ENCODE peak calls at places on chromosome 1, in seven cellular contexts. P is effector memory CD8-positive, alpha-beta T cell; S is stimulated activated CD4-positive, alpha-beta T cell treated with anti-CD3 and anti-CD28 coated beads, TNF-alpha, amount 100 ng/mL, for 1 hour; E is germinal center; W is left ventricle myocardium inferior; G is HAP-1; X is amniotic stem cell. B is an unnamed sample.

GRCh38 chr1:244207935-244208244 is 156.8 kb downstream of the ZBTB18 start:
- DNase-seq in P (no peak), E (no peak), W (no peak), G (no peak), S (no peak), X (no peak), B (no peak)

GRCh38 chr1:35587736-35588135 is 14.6 kb downstream of the TFAP2E start:
- DNase-seq in G (no peak), P (no peak), X (no peak), W (no peak), E (no peak), S (no peak), B (no peak)

GRCh38 chr1:203677771-203678170 is 51.1 kb downstream of the ATP2B4 start:
- DNase-seq in G (no peak), P (no peak), W (peak), E (no peak), X (no peak), S (no peak), B (no peak)

GRCh38 chr1:1293618-1294249 is 13.5 kb downstream of the SCNN1D start:
- DNase-seq in E (no peak), P (no peak), W (no peak), X (no peak), G (no peak), S (no peak), B (no peak)

GRCh38 chr1:38701088-38701487 is 158.5 kb downstream of the RRAGC start:
- DNase-seq in S (no peak), E (no peak), P (no peak), W (no peak), X (no peak), G (no peak), B (no peak)

GRCh38 chr1:94111879-94112278 is 9.1 kb downstream of the ABCA4 start:
- DNase-seq in W (no peak), G (no peak), E (no peak), S (no peak), P (no peak), X (no peak), B (no peak)

GRCh38 chr1:209150114-209150513 is 433.4 kb upstream of the CAMK1G start:
- DNase-seq in W (no peak), G (no peak), E (no peak), P (no peak), S (no peak), X (peak), B (no peak)

GRCh38 chr1:63843010-63843409 is 69.2 kb downstream of the ROR1 start:
- DNase-seq in P (no peak), X (no peak), E (no peak), G (no peak), S (no peak), W (no peak), B (no peak)

GRCh38 chr1:110615548-110616130 is 9.5 kb upstream of the KCNA2 start:
- DNase-seq in E (peak), S (no peak), G (peak), W (peak), X (peak), P (no peak), B (no peak)

GRCh38 chr1:91884459-91885290 is 1.3 kb downstream of the TGFBR3 start:
- DNase-seq in S (no peak), X (no peak), G (no peak), E (no peak), W (peak), P (peak), B (peak)